ENCODE peak calls at places on chromosomes 5 and 9, in eight cellular contexts. P is GM23338, V is NT2/D1, D is body of pancreas, Y is adipocyte, U is pancreas, R is foreskin keratinocyte, H is aorta. I is an unnamed sample. For H3K4me1, the result is how much of the 10 kb centered on the place peaks cover.

GRCh38 chr5:83306572-83307241 is 164.8 kb upstream of the VCAN start:
- DNase-seq in P (no peak), V (no peak), D (peak), Y (peak), U (no peak), R (peak), H (peak), I (no peak)

GRCh38 chr9:127919253-127919815 is 2.5 kb upstream of the ST6GALNAC4 start:
- DNase-seq in P (no peak), V (no peak), D (peak), Y (peak), U (peak), R (peak), H (peak), I (peak)

GRCh38 chr5:180718810-180719453 is 20.9 kb downstream of the OR2Y1 start:
- DNase-seq in P (peak), V (peak), D (peak), Y (peak), U (no peak), R (no peak), H (no peak), I (no peak)

GRCh38 chr9:133628766-133629165 is 7.4 kb upstream of the DBH start:
- DNase-seq in P (no peak), V (no peak), D (no peak), Y (no peak), U (no peak), R (no peak), H (no peak), I (no peak)

GRCh38 chr5:67215592-67216471 is 19.2 kb upstream of the CD180 start:
- DNase-seq in P (no peak), V (no peak), D (peak), Y (peak), U (peak), R (no peak), H (peak), I (peak)

GRCh38 chr5:374631-375335 is 53.3 kb downstream of the AHRR start:
- DNase-seq in P (no peak), V (no peak), D (no peak), Y (no peak), U (no peak), R (no peak), H (peak), I (peak)

GRCh38 chr9:73011346-73011745 is 58.5 kb upstream of the ALDH1A1 start:
- DNase-seq in P (no peak), V (no peak), D (no peak), Y (peak), U (no peak), R (no peak), H (no peak), I (no peak)

GRCh38 chr9:136122425-136123383 is 4.0 kb upstream of the TMEM250 start:
- DNase-seq in P (peak), V (no peak), D (peak), Y (peak), U (peak), R (no peak), H (peak), I (peak)

GRCh38 chr5:159215886-159216285 is 6.5 kb upstream of the RNF145 start:
- DNase-seq in P (no peak), V (no peak), D (no peak), Y (no peak), U (no peak), R (peak), H (no peak), I (no peak)

GRCh38 chr9:700365-701282 is 140.9 kb upstream of the DMRT1 start:
- DNase-seq in P (no peak), V (no peak), D (no peak), Y (no peak), U (no peak), R (no peak), H (no peak), I (no peak)
- H3K4me1 ChIP-seq in P (under half), V (under half), D (under half), Y (half or more), U (under half), R (under half), H (under half), I (under half)

GRCh38 chr5:43042176-43042625 is 2.1 kb upstream of the ANXA2R start:
- DNase-seq in P (peak), V (no peak), D (peak), Y (peak), U (peak), R (no peak), H (peak), I (peak)
- H3K4me1 ChIP-seq in P (under half), V (under half), D (under half), Y (under half), U (under half), R (under half), H (under half), I (under half)

DNA sequence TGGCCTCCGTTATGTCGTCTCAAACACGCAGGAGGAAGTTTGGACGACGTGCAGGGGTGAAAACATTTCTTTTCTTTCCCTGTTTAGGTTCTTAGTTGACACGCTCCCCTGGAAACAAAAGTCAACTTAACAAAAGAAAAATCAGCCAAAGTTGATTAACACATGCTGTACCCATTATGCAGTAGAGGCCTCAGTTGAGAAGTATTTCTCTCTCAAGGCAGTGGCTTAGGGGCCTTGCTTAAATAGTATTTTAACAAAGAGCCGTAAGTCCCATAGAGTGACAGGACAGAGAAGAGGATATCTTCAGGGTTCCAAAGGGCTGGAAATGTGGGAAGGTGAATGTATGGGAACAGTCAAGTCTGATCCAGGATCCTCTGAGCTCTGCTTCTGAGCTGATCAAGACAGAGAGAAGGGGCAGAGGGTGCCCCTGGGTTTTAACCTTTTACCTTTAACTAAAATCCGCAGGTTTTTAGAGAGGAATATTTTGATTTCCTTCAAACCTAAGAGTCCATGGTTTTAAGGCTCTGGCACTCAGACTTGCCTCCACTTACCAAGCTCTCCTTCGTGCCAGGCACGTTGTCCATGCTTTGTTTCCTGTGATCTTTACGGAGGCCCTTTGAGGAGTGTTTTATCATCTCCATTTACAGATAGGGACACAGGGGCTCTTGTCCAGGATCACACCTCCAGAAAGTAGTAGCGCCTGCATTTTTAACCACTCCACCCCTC is 629 bp upstream of the CD74 start:
- DNase-seq in P (no peak), V (no peak), D (no peak), Y (no peak), U (no peak), R (no peak), H (no peak), I (no peak)
- H3K4me1 ChIP-seq in P (under half), V (under half), D (under half), Y (under half), U (under half), R (under half), H (under half), I (under half)

GRCh38 chr5:10441992-10442435 is 335 bp downstream of the ROPN1L start:
- DNase-seq in P (no peak), V (no peak), D (no peak), Y (no peak), U (no peak), R (no peak), H (no peak), I (no peak)

GRCh38 chr5:10441083-10441991 is at the start of gene ROPN1L:
- DNase-seq in P (peak), V (peak), D (peak), Y (peak), U (peak), R (peak), H (peak), I (peak)

GRCh38 chr5:10440367-10440990 is 1.2 kb upstream of the ROPN1L start:
- DNase-seq in P (no peak), V (no peak), D (no peak), Y (no peak), U (no peak), R (no peak), H (no peak), I (no peak)

GRCh38 chr5:10438301-10438700 is 3.4 kb upstream of the ROPN1L start:
- DNase-seq in P (no peak), V (no peak), D (no peak), Y (no peak), U (no peak), R (no peak), H (no peak), I (no peak)

DNA sequence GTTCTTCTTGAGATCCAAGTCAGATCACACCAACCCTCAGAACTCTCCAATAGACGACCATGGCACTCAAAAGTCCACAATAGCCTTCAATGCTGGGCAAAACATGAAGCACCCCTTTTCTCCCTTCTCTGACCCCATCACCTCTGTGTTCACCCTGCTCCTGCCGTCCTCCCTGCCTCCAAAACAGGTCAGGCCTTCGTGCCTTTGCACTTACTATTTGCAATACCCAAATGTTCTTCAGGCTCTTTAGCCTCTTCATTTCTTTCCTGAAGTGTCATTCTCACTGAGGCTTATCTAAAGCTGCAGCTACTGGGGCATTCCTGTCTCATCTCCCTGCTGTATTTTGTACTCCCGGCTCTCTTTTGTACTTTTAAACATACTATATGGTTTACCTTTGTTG is 2.0 kb upstream of the ROPN1L start:
- DNase-seq in P (no peak), V (no peak), D (no peak), Y (no peak), U (no peak), R (no peak), H (no peak), I (no peak)
- H3K4me1 ChIP-seq in P (under half), V (under half), D (under half), Y (under half), U (under half), R (under half), H (under half), I (under half)

GRCh38 chr5:149383399-149383798 is 4.3 kb upstream of the IL17B start:
- DNase-seq in P (no peak), V (no peak), D (no peak), Y (no peak), U (no peak), R (no peak), H (peak), I (no peak)

GRCh38 chr5:149387982-149388381 is 8.9 kb upstream of the IL17B start:
- DNase-seq in P (no peak), V (no peak), D (no peak), Y (peak), U (no peak), R (no peak), H (no peak), I (no peak)

GRCh38 chr5:149387081-149387611 is 8.1 kb upstream of the IL17B start:
- DNase-seq in P (no peak), V (no peak), D (no peak), Y (peak), U (no peak), R (no peak), H (no peak), I (no peak)

GRCh38 chr5:149388498-149389190 is 9.6 kb upstream of the IL17B start:
- DNase-seq in P (no peak), V (no peak), D (no peak), Y (no peak), U (no peak), R (no peak), H (no peak), I (no peak)

GRCh38 chr5:149386166-149386565 is 7.1 kb upstream of the IL17B start:
- DNase-seq in P (no peak), V (no peak), D (no peak), Y (no peak), U (no peak), R (no peak), H (no peak), I (no peak)
- H3K4me1 ChIP-seq in P (under half), V (under half), D (under half), Y (half or more), U (under half), R (under half), H (under half), I (under half)

GRCh38 chr5:68282001-68282400 is 66.4 kb downstream of the PIK3R1 start:
- DNase-seq in P (no peak), V (no peak), D (no peak), Y (no peak), U (no peak), R (no peak), H (no peak), I (no peak)
- H3K4me1 ChIP-seq in P (under half), V (under half), D (under half), Y (under half), U (under half), R (under half), H (under half), I (under half)

GRCh38 chr9:83449981-83450380 is 88.2 kb downstream of the FRMD3 start:
- DNase-seq in P (no peak), V (no peak), D (no peak), Y (no peak), U (no peak), R (no peak), H (no peak), I (no peak)
- H3K4me1 ChIP-seq in P (under half), V (under half), D (under half), Y (under half), U (under half), R (under half), H (under half), I (under half)

GRCh38 chr5:54727874-54728273 is 210.3 kb downstream of the SNX18 start:
- DNase-seq in P (no peak), V (no peak), D (no peak), Y (no peak), U (no peak), R (no peak), H (no peak), I (no peak)

GRCh38 chr5:54721951-54722654 is 204.5 kb downstream of the SNX18 start:
- DNase-seq in P (no peak), V (no peak), D (no peak), Y (no peak), U (no peak), R (no peak), H (no peak), I (no peak)

GRCh38 chr5:54722846-54723433 is 205.4 kb downstream of the SNX18 start:
- DNase-seq in P (no peak), V (no peak), D (no peak), Y (peak), U (no peak), R (no peak), H (no peak), I (no peak)

GRCh38 chr5:54720346-54720745 is 202.8 kb downstream of the SNX18 start:
- DNase-seq in P (no peak), V (no peak), D (no peak), Y (no peak), U (no peak), R (no peak), H (no peak), I (no peak)

DNA sequence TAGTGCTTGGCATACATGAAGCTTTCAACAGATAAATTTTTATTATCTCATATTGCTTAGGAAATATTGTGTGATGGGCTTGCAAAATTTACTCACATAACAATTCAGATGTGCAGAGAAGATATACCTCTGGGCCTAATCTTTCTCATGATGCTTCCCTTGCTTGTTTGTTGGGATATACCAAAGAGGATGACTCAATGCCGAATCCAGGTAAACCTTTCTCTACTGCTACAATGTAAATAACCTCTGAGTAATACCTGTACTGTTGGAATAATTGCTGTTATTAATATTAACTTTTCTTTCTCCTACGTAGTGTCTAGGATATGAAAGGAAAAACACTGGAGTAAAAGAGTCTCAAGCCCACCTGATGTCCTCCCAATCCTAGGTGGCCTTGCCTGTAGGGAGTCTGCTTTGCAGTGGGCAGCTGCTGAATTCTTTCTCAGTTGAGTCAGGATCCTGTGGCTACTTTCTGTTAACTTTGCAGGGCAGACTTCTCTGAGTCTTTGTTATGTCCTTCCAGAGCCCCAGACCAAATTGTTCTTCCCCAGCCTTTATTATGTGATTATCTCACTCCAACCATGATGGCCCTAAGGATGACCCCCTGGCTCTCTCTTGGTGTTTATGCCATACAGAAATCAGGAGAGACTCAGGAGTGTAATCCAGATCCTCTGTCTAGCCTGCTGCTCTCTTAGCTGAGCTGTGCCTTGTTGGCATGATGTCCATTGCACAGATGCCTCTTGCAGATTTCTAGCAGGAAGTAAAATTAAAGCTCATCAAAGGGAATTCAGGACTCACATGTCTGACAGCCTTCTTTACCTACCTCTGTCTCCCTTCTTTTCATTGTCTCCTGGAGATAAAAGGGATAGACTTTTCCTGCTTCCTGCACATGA is 208.1 kb downstream of the SNX18 start:
- DNase-seq in P (no peak), V (no peak), D (no peak), Y (peak), U (no peak), R (no peak), H (no peak), I (no peak)
- H3K4me1 ChIP-seq in P (under half), V (under half), D (under half), Y (under half), U (under half), R (under half), H (under half), I (under half)

DNA sequence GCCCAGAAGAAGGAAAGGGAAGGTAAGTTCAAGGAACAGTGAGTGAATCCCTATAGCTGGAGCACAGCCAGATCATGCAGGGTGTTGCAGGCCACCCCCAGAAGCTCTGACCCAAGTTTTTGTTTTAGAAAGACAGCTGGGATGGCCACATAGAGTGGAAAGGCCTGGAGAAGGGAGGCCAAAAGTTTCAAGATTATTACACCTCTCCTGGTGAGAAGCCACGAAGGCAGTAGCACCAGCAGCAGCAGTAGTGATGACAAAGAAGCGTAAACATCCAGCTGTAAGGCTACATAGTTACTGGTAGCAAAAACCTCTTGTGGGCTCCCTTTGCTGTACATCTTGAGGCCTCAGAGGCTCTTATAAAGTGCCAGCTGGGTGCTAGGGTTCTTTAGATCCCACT is 11.7 kb downstream of the ADAMTSL1 start:
- DNase-seq in P (no peak), V (no peak), D (no peak), Y (no peak), U (no peak), R (no peak), H (no peak), I (no peak)
- H3K4me1 ChIP-seq in P (under half), V (under half), D (under half), Y (half or more), U (under half), R (under half), H (under half), I (under half)

GRCh38 chr5:132467292-132467984 is 23.1 kb downstream of the IRF1 start:
- DNase-seq in P (no peak), V (no peak), D (no peak), Y (no peak), U (no peak), R (no peak), H (no peak), I (no peak)
- H3K4me1 ChIP-seq in P (under half), V (under half), D (under half), Y (under half), U (under half), R (under half), H (under half), I (under half)